ENCODE peak calls at places on chromosomes 16 and 17, in five cellular contexts. H is cardiac fibroblast; W is GM18507; B is heart left ventricle; I is CD8-positive, alpha-beta T cell. U is an unnamed sample.

GRCh38 chr17:48578616-48579560 is 738 bp upstream of the HOXB4 start:
- DNase-seq in B (no peak), I (no peak), W (no peak), H (no peak), U (no peak)

GRCh38 chr17:30969989-30970680 is 704 bp upstream of the RNF135 start:
- DNase-seq in B (no peak), W (no peak), H (no peak), I (peak; percentile 29), U (peak; percentile 51)

GRCh38 chr17:17983376-17983775 is 10.7 kb downstream of the DRC3 start:
- DNase-seq in I (no peak), B (no peak), W (no peak), H (no peak), U (no peak)

GRCh38 chr17:68835061-68835460 is 120.1 kb downstream of the ABCA8 start:
- DNase-seq in I (no peak), W (no peak), H (peak; percentile 16), B (no peak), U (no peak)

GRCh38 chr16:78593352-78593751 is 493.9 kb downstream of the WWOX start:
- DNase-seq in I (no peak), H (no peak), B (no peak), W (no peak), U (no peak)

GRCh38 chr17:42274273-42274542 is 2.0 kb downstream of the STAT5B start:
- DNase-seq in B (no peak), H (no peak), I (no peak), W (no peak), U (no peak)

GRCh38 chr17:1002412-1002753 is 5.5 kb downstream of the TIMM22 start:
- DNase-seq in H (peak; percentile 78), W (no peak), I (no peak), B (no peak), U (no peak)

GRCh38 chr17:77966476-77966875 is 8.0 kb downstream of the TNRC6C start:
- DNase-seq in H (no peak), W (no peak), B (no peak), I (no peak), U (no peak)

GRCh38 chr17:40462343-40463121 is 19.3 kb downstream of the IGFBP4 start:
- DNase-seq in B (peak; percentile 54), H (peak; percentile 48), I (no peak), W (no peak), U (no peak)

GRCh38 chr17:64529221-64529620 is 22.4 kb downstream of the CEP95 start:
- DNase-seq in I (no peak), W (no peak), H (no peak), B (no peak), U (no peak)

GRCh38 chr16:4298761-4299522 is 16.9 kb upstream of the GLIS2 start:
- DNase-seq in I (no peak), B (peak; percentile 85), H (peak; percentile 94), W (no peak), U (peak; percentile 91)

GRCh38 chr16:85403693-85404092 is 209.4 kb upstream of the GSE1 start:
- DNase-seq in W (no peak), H (no peak), I (no peak), B (no peak), U (no peak)

U was measured in left colon.